ENCODE peak calls at places on chromosomes 13 and 19, in six cellular contexts. W, N, P, Z, Q and C are unnamed samples. For H3K9me3, the result is how much of the 10 kb centered on the place peaks cover.

GRCh38 chr13:76890036-76890435 is 3.8 kb upstream of the KCTD12 start:
- DNase-seq in P (peak), N (no peak), Q (no peak), W (peak), Z (no peak), C (no peak)

GRCh38 chr19:13461536-13461935 is 44.7 kb downstream of the CACNA1A start:
- DNase-seq in N (no peak), W (no peak), P (no peak), Q (no peak), Z (no peak), C (no peak)

GRCh38 chr13:72782717-72783116 is 784 bp downstream of the PIBF1 start:
- DNase-seq in W (peak), Q (no peak), N (no peak), P (peak), Z (no peak), C (no peak)

GRCh38 chr13:36919833-36920611 is at the start of gene SMAD9:
- DNase-seq in Q (peak), N (no peak), P (peak), Z (no peak), W (peak), C (peak)

GRCh38 chr19:51440846-51441409 is 17.3 kb downstream of the SIGLEC8 start:
- DNase-seq in Z (no peak), N (no peak), Q (no peak), P (no peak), W (peak), C (no peak)

GRCh38 chr19:36093687-36094086 is 17.3 kb upstream of the OVOL3 start:
- DNase-seq in P (no peak), N (no peak), Q (no peak), W (peak), Z (no peak), C (no peak)

GRCh38 chr13:32650705-32651311 is 64.6 kb downstream of the PDS5B start:
- DNase-seq in Q (peak), Z (no peak), W (peak), N (peak), P (peak), C (no peak)

GRCh38 chr13:81929988-81930387 is 1589.1 kb upstream of the SPRY2 start:
- DNase-seq in W (peak), Z (no peak), P (no peak), N (no peak), Q (no peak), C (no peak)

GRCh38 chr13:93959796-93960533 is 519.5 kb downstream of the DCT start:
- DNase-seq in Q (no peak), W (peak), N (no peak), P (peak), Z (no peak), C (no peak)

GRCh38 chr19:35311901-35312665 is 16.9 kb upstream of the CD22 start:
- DNase-seq in P (no peak), N (no peak), Q (no peak), Z (no peak), W (no peak), C (peak)

GRCh38 chr19:28878862-28879566 is 333.9 kb downstream of the UQCRFS1 start:
- DNase-seq in Z (peak), W (peak), N (peak), P (peak), Q (peak), C (peak)

GRCh38 chr19:38564981-38565685 is 52.6 kb downstream of the MAP4K1 start:
- DNase-seq in N (no peak), Z (no peak), P (no peak), Q (no peak), W (peak), C (no peak)

GRCh38 chr19:45779231-45780145 is 2.8 kb downstream of the DMPK start:
- DNase-seq in Q (peak), P (no peak), W (peak), N (peak), Z (no peak), C (peak)

GRCh38 chr13:93173656-93174055 is 53.0 kb upstream of the GPC6 start:
- DNase-seq in P (peak), W (no peak), Q (no peak), N (no peak), Z (no peak), C (no peak)

GRCh38 chr19:30011051-30011578 is 69.1 kb downstream of the URI1 start:
- DNase-seq in P (no peak), W (no peak), Q (no peak), Z (no peak), N (no peak), C (no peak)

GRCh38 chr13:42028113-42028799 is 20.2 kb upstream of the DGKH start:
- DNase-seq in N (no peak), W (no peak), Z (no peak), Q (peak), P (no peak), C (no peak)

GRCh38 chr13:100837611-100838010 is 163.0 kb upstream of the TMTC4 start:
- DNase-seq in N (no peak), Q (no peak), Z (no peak), P (no peak), W (no peak), C (no peak)

DNA sequence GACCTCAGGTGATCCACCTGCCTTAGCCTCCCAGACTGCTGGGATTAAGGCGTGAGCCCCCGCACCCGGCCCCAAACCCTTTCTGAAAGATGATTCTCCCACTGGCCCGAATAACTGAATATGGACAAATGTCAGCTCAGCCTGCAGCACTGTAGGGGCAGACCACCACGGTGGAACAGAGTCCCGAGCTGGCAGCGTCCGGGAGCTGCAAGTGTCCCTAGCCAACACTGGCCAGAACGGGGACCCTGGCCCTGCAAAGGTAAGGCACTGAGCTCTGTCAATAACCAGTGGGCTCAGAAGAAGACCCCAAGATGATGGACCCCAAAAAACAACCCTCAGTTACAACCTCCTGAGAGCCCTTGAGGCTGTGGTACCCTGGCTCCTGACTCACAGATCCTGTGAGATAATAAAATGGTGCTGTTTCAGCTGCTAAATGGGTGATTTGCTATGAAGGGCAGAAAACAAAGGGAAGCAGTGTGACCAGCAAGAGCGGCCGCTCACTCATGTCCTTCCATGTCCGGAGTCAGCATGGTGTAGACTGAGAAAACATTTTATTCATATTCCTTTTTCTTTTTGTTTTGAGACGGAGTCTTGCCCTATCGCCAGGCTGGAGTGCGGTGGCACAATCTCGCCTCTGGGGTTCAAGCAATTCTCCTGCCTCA is 1.6 kb downstream of the LSM7 start:
- DNase-seq in Z (no peak), N (no peak), P (no peak), W (no peak), Q (no peak), C (no peak)
- H3K27ac ChIP-seq in Z (no peak), N (peak), P (no peak), W (no peak), Q (no peak), C (no peak)

DNA sequence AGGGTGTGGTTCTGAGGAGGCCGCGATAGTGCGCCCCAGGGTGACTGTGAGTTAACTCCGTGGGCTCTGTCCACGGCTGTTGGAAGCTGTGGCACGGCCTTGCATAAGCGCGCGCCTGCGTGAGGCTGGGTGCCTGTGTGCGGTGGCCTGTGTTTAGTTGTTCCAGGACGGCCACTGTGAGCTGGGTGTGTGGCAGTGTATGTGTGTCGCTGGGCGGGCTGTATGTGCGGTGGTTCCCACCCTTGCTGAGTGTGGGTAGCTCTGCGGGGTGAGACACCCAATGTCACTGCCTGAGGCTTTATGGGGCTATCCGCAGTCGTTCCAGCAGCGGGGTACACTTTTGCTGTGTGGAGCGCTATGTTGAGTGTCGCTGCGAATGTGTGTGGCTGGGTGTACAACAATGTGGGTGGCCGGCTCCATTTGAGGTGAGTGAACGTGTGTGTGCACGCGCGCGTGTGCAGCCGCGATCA is 438 bp upstream of the SSBP4 start:
- DNase-seq in Q (no peak), W (no peak), N (no peak), Z (no peak), P (no peak), C (peak)
- H3K9me3 ChIP-seq in Q (under half), W (under half), N (under half), Z (under half), P (under half), C (under half)

GRCh38 chr13:110869805-110870706 is 44.8 kb downstream of the ANKRD10 start:
- DNase-seq in Z (peak), W (peak), N (no peak), Q (peak), P (peak), C (peak)
- TF ChIP-seq CTCF in Z (no peak), W (no peak), N (no peak), Q (no peak), P (no peak), C (peak)

DNA sequence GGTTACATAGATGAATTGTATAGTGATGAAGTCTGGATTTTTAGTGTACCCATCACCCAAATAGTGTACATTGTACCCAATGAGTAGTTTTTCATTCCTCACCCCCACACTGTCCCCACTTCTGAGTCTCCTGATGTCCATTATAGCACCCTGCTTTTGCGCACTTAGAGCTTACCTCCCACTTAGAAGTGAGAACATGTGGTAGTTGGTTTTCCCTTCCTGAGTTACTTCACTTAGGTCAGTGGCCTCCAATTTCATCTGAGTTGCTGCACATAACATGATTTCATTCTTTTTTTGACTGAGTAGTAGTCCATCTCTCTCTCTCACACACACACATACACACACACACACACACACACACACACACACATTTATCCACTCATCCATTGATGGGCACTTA is 43.2 kb upstream of the ALOX5AP start:
- DNase-seq in Q (no peak), Z (no peak), W (no peak), N (no peak), P (no peak), C (no peak)
- H3K27ac ChIP-seq in Q (no peak), Z (no peak), W (no peak), N (no peak), P (no peak), C (no peak)

GRCh38 chr13:19070398-19070735 is 111.3 kb downstream of the TUBA3C start:
- DNase-seq in W (no peak), N (no peak), Q (no peak), P (no peak), Z (no peak), C (no peak)

GRCh38 chr13:19075418-19075817 is 106.2 kb downstream of the TUBA3C start:
- DNase-seq in P (no peak), N (no peak), Z (no peak), Q (no peak), W (no peak), C (no peak)

GRCh38 chr13:19072543-19072942 is 109.1 kb downstream of the TUBA3C start:
- DNase-seq in N (no peak), P (no peak), Z (no peak), W (no peak), Q (no peak), C (no peak)

GRCh38 chr13:19071161-19071936 is 110.3 kb downstream of the TUBA3C start:
- DNase-seq in Q (no peak), Z (no peak), N (no peak), P (no peak), W (no peak), C (no peak)

GRCh38 chr13:19074519-19074918 is 107.1 kb downstream of the TUBA3C start:
- DNase-seq in Z (no peak), Q (no peak), N (no peak), P (no peak), W (no peak), C (no peak)
- H3K9me3 ChIP-seq in Z (half or more), Q (under half), N (under half), P (under half), W (under half), C (under half)